ENCODE peak calls at places on chromosomes 2 and 18, in ten cellular contexts. One of them, this sample, is unnamed.

GRCh38 chr2:33365264-33365663 is 111.2 kb upstream of the RASGRP3 start:
- DNase-seq in fibroblast of the aortic adventitia: no peak
- DNase-seq in prostate gland: no peak
- DNase-seq in AG10803: no peak
- DNase-seq in tibial artery: no peak
- DNase-seq in colonic mucosa: no peak
- DNase-seq in cardiac muscle cell: no peak
- DNase-seq in HCT116: no peak
- DNase-seq in cardiac fibroblast: no peak
- DNase-seq in fibroblast of lung: no peak
- DNase-seq in this sample: no peak

GRCh38 chr2:96596596-96596995 is 41.5 kb downstream of the KANSL3 start:
- DNase-seq in HCT116: no peak
- DNase-seq in fibroblast of lung: no peak
- DNase-seq in fibroblast of the aortic adventitia: no peak
- DNase-seq in tibial artery: no peak
- DNase-seq in colonic mucosa: no peak
- DNase-seq in cardiac muscle cell: no peak
- DNase-seq in cardiac fibroblast: no peak
- DNase-seq in prostate gland: no peak
- DNase-seq in AG10803: no peak
- DNase-seq in this sample: no peak

GRCh38 chr2:227716501-227716900 is 1.3 kb downstream of the SLC19A3 start:
- DNase-seq in colonic mucosa: no peak
- DNase-seq in cardiac fibroblast: no peak
- DNase-seq in prostate gland: no peak
- DNase-seq in HCT116: no peak
- DNase-seq in fibroblast of lung: no peak
- DNase-seq in tibial artery: no peak
- DNase-seq in fibroblast of the aortic adventitia: no peak
- DNase-seq in cardiac muscle cell: no peak
- DNase-seq in AG10803: no peak
- DNase-seq in this sample: no peak

GRCh38 chr2:228658998-228659397 is 477.5 kb upstream of the SPHKAP start:
- DNase-seq in prostate gland: no peak
- DNase-seq in fibroblast of lung: peak
- DNase-seq in HCT116: no peak
- DNase-seq in cardiac fibroblast: peak
- DNase-seq in tibial artery: no peak
- DNase-seq in colonic mucosa: no peak
- DNase-seq in AG10803: peak
- DNase-seq in cardiac muscle cell: no peak
- DNase-seq in fibroblast of the aortic adventitia: peak
- DNase-seq in this sample: no peak

GRCh38 chr2:201471732-201472395 is 20.3 kb downstream of the STRADB start:
- DNase-seq in fibroblast of the aortic adventitia: peak
- DNase-seq in tibial artery: no peak
- DNase-seq in fibroblast of lung: peak
- DNase-seq in cardiac fibroblast: peak
- DNase-seq in HCT116: no peak
- DNase-seq in AG10803: peak
- DNase-seq in colonic mucosa: no peak
- DNase-seq in cardiac muscle cell: no peak
- DNase-seq in prostate gland: no peak
- DNase-seq in this sample: no peak

GRCh38 chr2:174971868-174972781 is 33.1 kb downstream of the CHN1 start:
- DNase-seq in prostate gland: no peak
- DNase-seq in cardiac fibroblast: peak
- DNase-seq in fibroblast of lung: peak
- DNase-seq in tibial artery: no peak
- DNase-seq in fibroblast of the aortic adventitia: peak
- DNase-seq in HCT116: peak
- DNase-seq in colonic mucosa: peak
- DNase-seq in cardiac muscle cell: no peak
- DNase-seq in AG10803: peak
- DNase-seq in this sample: no peak

GRCh38 chr2:159755788-159756187 is 42.2 kb downstream of the CD302 start:
- DNase-seq in prostate gland: no peak
- DNase-seq in cardiac fibroblast: peak
- DNase-seq in AG10803: no peak
- DNase-seq in cardiac muscle cell: peak
- DNase-seq in colonic mucosa: no peak
- DNase-seq in fibroblast of the aortic adventitia: no peak
- DNase-seq in tibial artery: no peak
- DNase-seq in fibroblast of lung: peak
- DNase-seq in HCT116: peak
- DNase-seq in this sample: no peak

GRCh38 chr18:52333860-52334259 is 6.1 kb upstream of the DCC start:
- DNase-seq in fibroblast of lung: no peak
- DNase-seq in prostate gland: no peak
- DNase-seq in colonic mucosa: no peak
- DNase-seq in tibial artery: no peak
- DNase-seq in cardiac muscle cell: no peak
- DNase-seq in HCT116: no peak
- DNase-seq in AG10803: no peak
- DNase-seq in cardiac fibroblast: no peak
- DNase-seq in fibroblast of the aortic adventitia: no peak
- DNase-seq in this sample: no peak

GRCh38 chr2:72835403-72835802 is 9.6 kb upstream of the EXOC6B start:
- DNase-seq in colonic mucosa: no peak
- DNase-seq in fibroblast of the aortic adventitia: no peak
- DNase-seq in cardiac muscle cell: no peak
- DNase-seq in prostate gland: no peak
- DNase-seq in tibial artery: no peak
- DNase-seq in AG10803: no peak
- DNase-seq in fibroblast of lung: no peak
- DNase-seq in cardiac fibroblast: no peak
- DNase-seq in HCT116: no peak
- DNase-seq in this sample: no peak

GRCh38 chr2:114006460-114006859 is 116.6 kb downstream of the ACTR3 start:
- DNase-seq in colonic mucosa: no peak
- DNase-seq in tibial artery: no peak
- DNase-seq in fibroblast of the aortic adventitia: no peak
- DNase-seq in prostate gland: no peak
- DNase-seq in cardiac muscle cell: no peak
- DNase-seq in cardiac fibroblast: no peak
- DNase-seq in AG10803: no peak
- DNase-seq in HCT116: no peak
- DNase-seq in fibroblast of lung: no peak
- DNase-seq in this sample: no peak

GRCh38 chr2:101446869-101447268 is 28.0 kb downstream of the RFX8 start:
- DNase-seq in fibroblast of the aortic adventitia: peak
- DNase-seq in HCT116: no peak
- DNase-seq in tibial artery: no peak
- DNase-seq in colonic mucosa: no peak
- DNase-seq in AG10803: peak
- DNase-seq in prostate gland: no peak
- DNase-seq in fibroblast of lung: peak
- DNase-seq in cardiac muscle cell: no peak
- DNase-seq in cardiac fibroblast: peak
- DNase-seq in this sample: no peak
- TF ChIP-seq CTCF in fibroblast of the aortic adventitia: no peak
- TF ChIP-seq CTCF in HCT116: no peak
- TF ChIP-seq CTCF in tibial artery: no peak
- TF ChIP-seq CTCF in colonic mucosa: no peak
- TF ChIP-seq CTCF in AG10803: no peak
- TF ChIP-seq CTCF in prostate gland: no peak
- TF ChIP-seq CTCF in fibroblast of lung: no peak
- TF ChIP-seq CTCF in cardiac muscle cell: no peak
- TF ChIP-seq CTCF in cardiac fibroblast: no peak
- TF ChIP-seq CTCF in this sample: no peak

GRCh38 chr2:130754811-130755210 is 529 bp upstream of the AMER3 start:
- DNase-seq in fibroblast of lung: no peak
- DNase-seq in prostate gland: no peak
- DNase-seq in HCT116: no peak
- DNase-seq in AG10803: no peak
- DNase-seq in colonic mucosa: no peak
- DNase-seq in tibial artery: no peak
- DNase-seq in cardiac muscle cell: no peak
- DNase-seq in fibroblast of the aortic adventitia: no peak
- DNase-seq in cardiac fibroblast: no peak
- DNase-seq in this sample: no peak

GRCh38 chr2:130759906-130760753 is 4.8 kb downstream of the AMER3 start:
- DNase-seq in fibroblast of lung: peak
- DNase-seq in fibroblast of the aortic adventitia: no peak
- DNase-seq in colonic mucosa: no peak
- DNase-seq in cardiac fibroblast: peak
- DNase-seq in cardiac muscle cell: peak
- DNase-seq in HCT116: no peak
- DNase-seq in AG10803: no peak
- DNase-seq in tibial artery: no peak
- DNase-seq in prostate gland: no peak
- DNase-seq in this sample: no peak

GRCh38 chr2:130756041-130756720 is 841 bp downstream of the AMER3 start:
- DNase-seq in HCT116: no peak
- DNase-seq in fibroblast of lung: peak
- DNase-seq in cardiac muscle cell: peak
- DNase-seq in fibroblast of the aortic adventitia: peak
- DNase-seq in tibial artery: no peak
- DNase-seq in prostate gland: no peak
- DNase-seq in colonic mucosa: no peak
- DNase-seq in cardiac fibroblast: no peak
- DNase-seq in AG10803: no peak
- DNase-seq in this sample: no peak

GRCh38 chr2:130756721-130757195 is 1.4 kb downstream of the AMER3 start:
- DNase-seq in colonic mucosa: no peak
- DNase-seq in tibial artery: no peak
- DNase-seq in fibroblast of lung: no peak
- DNase-seq in cardiac fibroblast: no peak
- DNase-seq in AG10803: no peak
- DNase-seq in prostate gland: no peak
- DNase-seq in HCT116: no peak
- DNase-seq in fibroblast of the aortic adventitia: no peak
- DNase-seq in cardiac muscle cell: no peak
- DNase-seq in this sample: no peak

DNA sequence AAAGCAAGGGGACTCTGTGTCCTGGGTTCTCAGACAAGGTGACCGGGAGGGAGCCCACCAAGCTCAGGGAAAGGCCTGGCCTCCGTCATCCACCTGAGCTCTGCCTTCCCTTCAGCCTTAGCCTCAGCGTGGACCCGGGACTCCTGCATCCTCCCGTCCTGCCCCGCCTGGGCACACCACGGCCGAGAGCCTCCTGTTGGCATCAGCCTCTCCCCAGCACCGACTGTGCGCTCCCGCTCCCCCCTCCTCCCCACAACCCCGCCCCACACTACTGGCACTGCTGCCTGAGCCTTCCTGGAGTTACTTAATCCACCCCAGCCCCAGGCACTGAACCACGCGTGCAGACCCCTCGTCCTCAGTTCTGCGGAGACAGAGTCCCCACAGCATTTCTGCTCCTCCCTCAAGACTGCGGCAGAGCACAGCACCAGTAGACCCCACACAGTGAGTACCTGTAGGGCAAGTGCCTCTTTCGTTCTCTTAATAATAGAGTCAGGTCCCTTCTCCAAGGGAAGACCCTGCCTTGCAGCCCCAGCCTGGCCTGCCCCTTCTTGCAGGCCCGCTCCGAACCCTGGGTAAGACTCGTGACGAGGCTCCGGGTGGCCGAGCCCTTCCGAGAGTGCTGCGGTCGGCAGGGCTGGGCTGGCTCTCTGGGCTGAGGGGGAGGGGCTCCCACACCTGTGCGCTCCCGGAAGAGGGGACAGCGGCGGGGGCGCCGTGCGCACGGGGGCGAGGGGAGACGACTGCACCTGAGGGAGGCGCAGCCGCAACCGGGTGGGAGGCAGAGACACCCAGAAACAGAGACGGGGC is at the start of gene AMER3:
- DNase-seq in fibroblast of lung: no peak
- DNase-seq in colonic mucosa: no peak
- DNase-seq in AG10803: no peak
- DNase-seq in tibial artery: no peak
- DNase-seq in prostate gland: no peak
- DNase-seq in HCT116: no peak
- DNase-seq in fibroblast of the aortic adventitia: no peak
- DNase-seq in cardiac fibroblast: no peak
- DNase-seq in cardiac muscle cell: peak
- DNase-seq in this sample: no peak
- H3K4me3 ChIP-seq in fibroblast of lung: no peak
- H3K4me3 ChIP-seq in colonic mucosa: no peak
- H3K4me3 ChIP-seq in AG10803: no peak
- H3K4me3 ChIP-seq in tibial artery: no peak
- H3K4me3 ChIP-seq in prostate gland: peak
- H3K4me3 ChIP-seq in HCT116: no peak
- H3K4me3 ChIP-seq in fibroblast of the aortic adventitia: no peak
- H3K4me3 ChIP-seq in cardiac fibroblast: no peak
- H3K4me3 ChIP-seq in cardiac muscle cell: peak
- H3K4me3 ChIP-seq in this sample: no peak

DNA sequence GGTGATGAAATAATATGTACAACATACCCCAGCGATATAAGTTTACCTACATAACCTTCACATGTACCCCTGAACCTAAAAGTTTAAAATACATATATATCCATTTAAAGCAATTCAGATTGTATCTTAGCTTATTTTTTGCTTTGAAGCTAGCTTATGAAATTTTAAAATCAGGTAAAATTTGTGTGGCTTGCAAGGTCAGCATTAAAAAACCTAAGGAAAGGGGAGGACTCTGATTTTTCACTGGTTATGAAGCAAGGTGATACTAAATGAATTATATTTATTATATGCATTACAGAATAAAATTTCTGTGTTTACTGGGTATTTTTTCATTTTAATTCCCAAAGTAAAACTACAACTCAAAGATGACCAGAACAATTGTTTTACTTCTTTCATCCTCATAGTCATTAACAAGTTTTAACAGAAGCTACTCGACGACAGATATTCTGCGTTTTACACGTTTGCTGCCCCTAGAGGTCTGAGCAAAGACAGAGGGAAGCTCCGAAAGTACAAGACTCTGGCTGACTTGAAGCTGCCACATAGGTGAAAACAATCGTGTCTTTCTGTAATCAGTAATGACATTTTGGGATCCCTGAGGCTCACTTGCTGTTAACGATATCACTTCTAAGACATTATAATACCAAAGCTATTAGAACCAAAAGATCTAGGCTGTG is 17.1 kb downstream of the PKP4 start:
- DNase-seq in prostate gland: no peak
- DNase-seq in AG10803: no peak
- DNase-seq in cardiac muscle cell: no peak
- DNase-seq in tibial artery: no peak
- DNase-seq in fibroblast of lung: no peak
- DNase-seq in cardiac fibroblast: no peak
- DNase-seq in colonic mucosa: no peak
- DNase-seq in HCT116: no peak
- DNase-seq in fibroblast of the aortic adventitia: no peak
- DNase-seq in this sample: no peak
- TF ChIP-seq CTCF in prostate gland: no peak
- TF ChIP-seq CTCF in AG10803: no peak
- TF ChIP-seq CTCF in cardiac muscle cell: no peak
- TF ChIP-seq CTCF in tibial artery: no peak
- TF ChIP-seq CTCF in fibroblast of lung: no peak
- TF ChIP-seq CTCF in cardiac fibroblast: no peak
- TF ChIP-seq CTCF in colonic mucosa: no peak
- TF ChIP-seq CTCF in HCT116: peak
- TF ChIP-seq CTCF in fibroblast of the aortic adventitia: no peak
- TF ChIP-seq CTCF in this sample: no peak

DNA sequence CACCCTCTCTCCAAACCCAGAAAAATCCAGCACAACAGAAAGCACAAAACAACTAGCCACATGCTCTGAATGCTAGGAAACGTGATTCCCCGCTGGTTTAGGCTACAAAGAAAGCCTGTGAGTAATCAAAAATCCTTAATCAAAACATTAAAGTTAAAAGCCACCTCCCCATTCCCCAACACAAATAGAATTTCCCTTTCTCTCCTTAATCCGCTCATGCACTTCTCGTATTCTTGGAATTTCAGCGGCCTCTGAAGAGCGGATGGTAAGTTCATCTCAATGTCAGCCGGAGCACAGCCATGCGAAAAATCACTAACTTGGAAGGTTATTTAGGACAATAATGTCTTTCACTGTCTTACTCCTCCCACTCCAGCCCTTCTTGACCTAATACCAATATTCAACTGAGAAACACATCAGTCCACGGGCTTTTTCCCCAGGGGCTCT is 126.7 kb downstream of the OSBPL1A start:
- DNase-seq in tibial artery: no peak
- DNase-seq in fibroblast of lung: peak
- DNase-seq in HCT116: no peak
- DNase-seq in fibroblast of the aortic adventitia: peak
- DNase-seq in AG10803: peak
- DNase-seq in cardiac muscle cell: no peak
- DNase-seq in colonic mucosa: no peak
- DNase-seq in prostate gland: no peak
- DNase-seq in cardiac fibroblast: peak
- DNase-seq in this sample: no peak
- H3K4me3 ChIP-seq in tibial artery: peak
- H3K4me3 ChIP-seq in fibroblast of lung: peak
- H3K4me3 ChIP-seq in HCT116: peak
- H3K4me3 ChIP-seq in fibroblast of the aortic adventitia: peak
- H3K4me3 ChIP-seq in AG10803: peak
- H3K4me3 ChIP-seq in cardiac muscle cell: peak
- H3K4me3 ChIP-seq in colonic mucosa: peak
- H3K4me3 ChIP-seq in prostate gland: peak
- H3K4me3 ChIP-seq in cardiac fibroblast: peak
- H3K4me3 ChIP-seq in this sample: peak